ENCODE peak calls at places on chromosomes 5 and 9, in nine cellular contexts. X is left ventricle myocardium inferior, D is transverse colon, G is uterus, N is prostate gland, V is SK-N-SH, W is cardiac muscle cell, Z is colonic mucosa, B is osteoblast. T is an unnamed sample. For H3K27me3, H3K36me3 and H3K4me1, the result is how much of the 10 kb centered on the place peaks cover.

GRCh38 chr5:92758552-92758951 is 822.5 kb downstream of the NR2F1-AS1 start:
- DNase-seq in B (peak), W (no peak), X (no peak), V (no peak), D (no peak), Z (no peak), N (no peak), G (no peak), T (no peak)

GRCh38 chr5:125461641-125462072 is 715.2 kb upstream of the ZNF608 start:
- DNase-seq in V (no peak), B (no peak), W (no peak), Z (no peak), X (no peak), G (no peak), N (no peak), D (no peak), T (no peak)

GRCh38 chr5:55141945-55142690 is 17.9 kb upstream of the GPX8 start:
- DNase-seq in B (no peak), D (no peak), G (no peak), X (no peak), N (no peak), Z (no peak), W (no peak), V (no peak), T (no peak)

GRCh38 chr5:63564789-63565188 is 397.5 kb downstream of the HTR1A start:
- DNase-seq in W (no peak), N (no peak), Z (no peak), G (no peak), V (no peak), X (no peak), D (no peak), B (no peak), T (no peak)

GRCh38 chr9:35237303-35237702 is 75.5 kb downstream of the UNC13B start:
- DNase-seq in N (no peak), D (peak), Z (peak), G (no peak), X (no peak), W (peak), B (no peak), V (no peak), T (no peak)

GRCh38 chr5:75558221-75558620 is 46.5 kb downstream of the POLK start:
- DNase-seq in Z (no peak), B (peak), V (no peak), N (no peak), X (no peak), W (no peak), G (no peak), D (no peak), T (no peak)

GRCh38 chr5:102916114-102916513 is 161.0 kb downstream of the PAM start:
- DNase-seq in X (no peak), B (no peak), W (no peak), D (no peak), G (no peak), V (no peak), N (no peak), Z (no peak), T (no peak)

GRCh38 chr9:116149844-116150243 is 3.7 kb upstream of the PAPPA start:
- DNase-seq in W (peak), Z (peak), X (no peak), N (no peak), D (peak), B (peak), G (no peak), V (peak), T (no peak)

GRCh38 chr5:79750611-79751510 is 61.2 kb downstream of the CMYA5 start:
- DNase-seq in W (no peak), D (no peak), N (no peak), X (no peak), G (no peak), V (no peak), Z (no peak), B (no peak), T (no peak)

GRCh38 chr9:23117621-23118020 is 671.0 kb downstream of the DMRTA1 start:
- DNase-seq in W (peak), V (no peak), X (no peak), D (no peak), Z (no peak), B (no peak), G (no peak), N (no peak), T (no peak)

GRCh38 chr5:56735845-56736641 is 79.3 kb upstream of the MAP3K1 start:
- DNase-seq in X (no peak), V (no peak), Z (no peak), N (no peak), B (no peak), W (peak), G (no peak), D (no peak), T (peak)

GRCh38 chr9:127927457-127928231 is 2.9 kb downstream of the PIP5KL1 start:
- DNase-seq in G (no peak), V (no peak), W (peak), N (peak), D (peak), Z (peak), B (no peak), X (no peak), T (peak)

GRCh38 chr5:15483348-15484090 is 16.5 kb upstream of the FBXL7 start:
- DNase-seq in N (peak), X (no peak), Z (no peak), G (no peak), V (peak), W (peak), B (no peak), D (no peak), T (no peak)

GRCh38 chr9:134366223-134367031 is 40.2 kb downstream of the RXRA start:
- DNase-seq in W (no peak), V (peak), Z (peak), G (peak), X (peak), N (peak), D (peak), B (peak), T (no peak)

GRCh38 chr5:1187234-1187949 is 14.0 kb upstream of the SLC6A19 start:
- DNase-seq in V (no peak), N (no peak), W (no peak), X (peak), Z (no peak), B (no peak), G (no peak), D (no peak), T (no peak)

GRCh38 chr5:38046093-38046492 is 206.3 kb upstream of the GDNF start:
- DNase-seq in D (no peak), B (no peak), G (no peak), Z (no peak), W (no peak), V (no peak), X (no peak), N (no peak), T (no peak)

GRCh38 chr9:26369096-26369495 is 523.5 kb downstream of the CAAP1 start:
- DNase-seq in G (no peak), D (no peak), W (no peak), V (no peak), B (no peak), X (no peak), N (no peak), Z (no peak), T (no peak)

GRCh38 chr5:180201051-180201987 is 7.7 kb downstream of the RASGEF1C start:
- DNase-seq in W (peak), D (no peak), X (no peak), B (no peak), V (peak), G (no peak), Z (no peak), N (no peak), T (no peak)

GRCh38 chr5:87210076-87210475 is 57.6 kb upstream of the RASA1 start:
- DNase-seq in X (no peak), V (no peak), N (no peak), G (no peak), D (no peak), W (no peak), Z (no peak), B (peak), T (no peak)

GRCh38 chr5:140965905-140966292 is 377 bp upstream of the PCDHAC2 start:
- DNase-seq in N (no peak), B (no peak), G (peak), W (no peak), V (no peak), X (no peak), D (no peak), Z (no peak), T (no peak)

GRCh38 chr5:65742565-65743231 is 20.7 kb downstream of the NLN start:
- DNase-seq in X (no peak), Z (no peak), W (peak), G (no peak), V (peak), N (no peak), D (no peak), B (peak), T (no peak)

GRCh38 chr5:33816791-33817190 is 75.0 kb downstream of the ADAMTS12 start:
- DNase-seq in N (no peak), W (no peak), X (no peak), D (no peak), G (no peak), B (no peak), Z (no peak), V (no peak), T (no peak)

GRCh38 chr5:16819522-16820167 is 116.4 kb downstream of the MYO10 start:
- DNase-seq in X (no peak), W (no peak), N (no peak), B (peak), G (no peak), D (no peak), V (no peak), Z (no peak), T (no peak)

GRCh38 chr5:162593881-162594280 is 526.3 kb downstream of the GABRG2 start:
- DNase-seq in B (no peak), W (no peak), V (peak), G (no peak), D (no peak), X (no peak), N (no peak), Z (no peak), T (no peak)

GRCh38 chr9:134618163-134618822 is 23.3 kb upstream of the COL5A1 start:
- DNase-seq in Z (no peak), G (peak), V (no peak), N (no peak), B (peak), D (no peak), X (no peak), W (no peak), T (no peak)

GRCh38 chr5:68405026-68405684 is 189.6 kb downstream of the PIK3R1 start:
- DNase-seq in N (no peak), Z (peak), G (no peak), B (no peak), W (no peak), X (no peak), V (no peak), D (no peak), T (no peak)

DNA sequence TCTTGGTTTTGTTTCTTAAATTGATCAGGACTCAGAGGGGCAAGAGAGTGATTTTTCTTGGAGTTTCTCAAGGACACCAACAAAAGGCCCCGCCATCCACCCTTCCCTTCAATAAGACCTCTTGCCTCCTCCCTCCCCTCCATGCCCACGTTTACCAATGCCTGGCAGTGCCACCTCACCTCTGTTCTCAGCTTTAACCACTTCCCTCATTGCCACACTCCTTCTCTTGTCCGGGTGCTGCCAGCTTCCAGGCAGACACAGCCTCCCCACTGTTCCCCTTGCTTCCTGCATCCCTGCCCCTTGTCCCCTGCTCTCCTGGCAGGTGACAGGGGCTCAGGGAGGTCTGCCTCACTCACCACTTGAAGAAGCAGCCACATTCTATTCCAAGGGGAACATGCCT is 90.8 kb downstream of the LHX2 start:
- DNase-seq in W (no peak), G (no peak), N (no peak), X (no peak), B (no peak), D (no peak), V (no peak), Z (no peak), T (no peak)
- H3K27me3 ChIP-seq in W (under half), G (under half), N (under half), X (half or more), B (under half), D (under half), V (under half), Z (under half), T (under half)

GRCh38 chr5:177455661-177456590 is 9.3 kb downstream of the PRR7 start:
- DNase-seq in W (peak), G (peak), B (peak), N (peak), X (peak), D (peak), V (peak), Z (peak), T (peak)
- H3K36me3 ChIP-seq in W (under half), G (under half), B (under half), N (under half), X (under half), D (under half), V (under half), Z (under half), T (under half)

DNA sequence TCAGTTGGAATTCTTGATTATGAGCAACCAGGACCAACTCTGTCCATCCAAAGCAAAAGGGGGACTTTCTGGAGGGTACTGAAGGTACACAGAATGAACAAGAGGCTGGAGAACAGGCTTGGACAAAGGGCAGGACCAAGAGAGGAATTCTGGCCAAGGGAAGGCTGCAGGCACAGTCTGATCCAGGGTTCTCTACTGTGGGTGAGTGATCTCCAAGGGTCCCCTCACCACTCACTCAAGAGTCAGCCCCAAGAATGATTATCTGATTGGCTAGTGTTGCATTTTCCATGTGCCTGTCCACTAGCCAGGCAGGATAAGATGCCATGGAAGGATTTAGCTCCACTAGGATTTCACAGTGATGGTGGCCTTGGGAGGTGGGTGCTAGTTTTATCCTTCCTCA is 11.6 kb upstream of the PHF19 start:
- DNase-seq in X (no peak), D (no peak), G (no peak), N (no peak), W (no peak), B (no peak), Z (no peak), V (no peak), T (no peak)
- H3K4me1 ChIP-seq in X (under half), D (under half), G (under half), N (under half), W (under half), B (under half), Z (under half), V (under half), T (under half)

DNA sequence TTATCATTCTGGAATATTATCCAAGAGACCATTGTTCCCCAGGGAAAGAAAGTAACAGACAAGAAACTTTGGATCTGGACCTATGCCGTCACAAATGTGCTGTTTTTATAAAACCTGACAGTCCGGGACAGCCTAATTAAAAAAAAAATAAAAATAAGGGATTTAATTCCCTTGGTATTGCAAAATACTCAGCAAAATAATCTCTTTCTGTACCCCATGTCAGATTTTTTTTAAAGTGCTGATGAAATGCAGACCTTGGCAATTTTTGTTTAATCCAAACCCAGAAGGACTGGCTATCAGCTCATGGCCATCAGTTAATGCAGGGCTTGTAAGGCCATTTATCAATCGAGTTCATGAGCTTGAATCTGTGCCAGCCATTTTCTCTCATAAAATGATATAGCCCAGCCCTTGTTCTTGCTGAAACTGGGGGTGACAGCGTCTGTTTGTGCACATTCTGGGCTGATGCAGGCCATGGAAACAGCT is 162.7 kb upstream of the S1PR3 start:
- DNase-seq in G (peak), V (peak), N (no peak), D (no peak), X (no peak), W (no peak), B (no peak), Z (no peak), T (no peak)
- H3K27me3 ChIP-seq in G (under half), V (under half), N (under half), D (under half), X (under half), W (under half), B (under half), Z (under half), T (under half)

DNA sequence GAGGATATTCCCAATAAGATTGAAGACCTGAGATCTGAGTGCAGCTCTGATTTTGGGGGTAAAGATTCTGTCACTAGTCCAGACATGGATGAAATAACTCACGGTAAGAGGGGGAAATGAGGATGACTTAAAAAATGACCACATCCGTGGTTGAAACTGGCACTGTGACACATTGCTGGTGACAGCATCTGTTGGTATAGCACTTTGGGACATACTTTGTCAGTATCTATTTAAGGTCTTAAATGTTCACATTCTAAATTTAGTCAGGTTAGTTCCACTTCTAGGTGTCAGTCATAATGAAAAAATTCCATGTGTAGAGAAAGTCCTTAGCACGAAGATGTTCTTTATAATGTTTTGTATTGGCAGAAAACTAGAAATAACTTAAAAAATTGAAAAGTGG is 70.9 kb downstream of the GAPVD1 start:
- DNase-seq in X (no peak), W (peak), V (no peak), Z (no peak), G (no peak), D (no peak), N (no peak), B (no peak), T (peak)
- H3K36me3 ChIP-seq in X (half or more), W (under half), V (under half), Z (under half), G (under half), D (under half), N (under half), B (half or more), T (half or more)

DNA sequence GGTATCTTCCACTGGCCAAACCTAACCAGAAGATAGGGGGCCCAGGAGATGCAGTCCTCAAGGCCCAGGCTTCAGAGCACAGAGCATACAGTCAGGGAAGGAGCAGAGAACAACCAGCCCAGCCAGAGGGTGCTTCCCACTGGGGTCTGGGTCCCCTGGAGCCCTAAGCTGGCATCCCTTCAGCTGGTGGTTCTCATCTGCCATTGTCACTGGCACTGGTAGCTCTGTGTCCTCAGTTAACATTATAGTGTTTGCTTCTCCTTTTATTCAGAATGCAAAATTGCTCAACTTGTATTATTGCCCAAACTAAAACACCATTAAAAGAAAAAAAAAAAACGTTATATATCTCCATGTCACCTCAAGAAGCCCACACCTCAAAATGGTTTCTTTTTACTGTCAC is 219.2 kb downstream of the ENC1 start:
- DNase-seq in V (no peak), N (no peak), W (no peak), D (no peak), B (no peak), Z (no peak), X (no peak), G (no peak), T (no peak)
- H3K4me1 ChIP-seq in V (under half), N (under half), W (under half), D (under half), B (under half), Z (under half), X (under half), G (under half), T (under half)

GRCh38 chr5:39238366-39239105 is 19.2 kb upstream of the FYB1 start:
- DNase-seq in B (no peak), V (no peak), W (no peak), X (no peak), D (no peak), N (no peak), G (no peak), Z (no peak), T (no peak)
- H3K27me3 ChIP-seq in B (under half), V (under half), W (under half), X (under half), D (under half), N (under half), G (under half), Z (under half), T (under half)

GRCh38 chr5:159184236-159184635 is 25.1 kb downstream of the RNF145 start:
- DNase-seq in G (no peak), N (no peak), B (no peak), D (no peak), V (no peak), X (no peak), W (no peak), Z (no peak), T (no peak)
- H3K36me3 ChIP-seq in G (under half), N (under half), B (under half), D (under half), V (under half), X (under half), W (under half), Z (under half), T (under half)

GRCh38 chr5:172694061-172694460 is 53.0 kb downstream of the NEURL1B start:
- DNase-seq in V (peak), G (no peak), Z (no peak), N (no peak), B (peak), W (no peak), X (no peak), D (no peak), T (no peak)

GRCh38 chr5:172690258-172691075 is 49.4 kb downstream of the NEURL1B start:
- DNase-seq in D (no peak), V (peak), Z (no peak), B (peak), N (no peak), G (no peak), W (no peak), X (no peak), T (peak)

GRCh38 chr5:172692981-172693380 is 51.9 kb downstream of the NEURL1B start:
- DNase-seq in B (peak), N (no peak), X (no peak), G (no peak), D (no peak), Z (no peak), V (peak), W (peak), T (no peak)

GRCh38 chr5:172691886-172692285 is 50.8 kb downstream of the NEURL1B start:
- DNase-seq in D (no peak), N (no peak), B (peak), W (no peak), V (no peak), X (no peak), G (no peak), Z (no peak), T (no peak)

DNA sequence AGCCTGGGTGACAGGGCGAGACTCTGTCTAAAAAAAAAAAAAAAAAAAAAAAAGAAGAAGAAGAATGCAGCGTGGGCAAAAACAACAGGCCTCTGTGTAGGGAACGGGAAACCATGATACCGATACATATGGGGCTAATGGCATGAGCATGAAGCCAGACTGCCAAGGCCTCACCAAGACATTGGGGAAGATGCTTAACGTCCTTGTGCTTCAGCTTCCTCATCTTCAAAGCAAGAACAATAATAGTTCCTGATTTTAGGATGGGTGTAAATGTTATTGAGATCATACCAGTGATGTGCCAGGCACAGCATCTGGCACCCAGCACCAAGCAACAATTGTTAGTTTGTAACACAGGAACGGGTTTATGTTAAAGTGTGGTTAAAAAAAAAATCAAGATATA is 51.4 kb downstream of the NEURL1B start:
- DNase-seq in Z (no peak), D (no peak), B (peak), V (no peak), N (no peak), G (no peak), X (no peak), W (no peak), T (no peak)
- H3K4me1 ChIP-seq in Z (under half), D (under half), B (under half), V (under half), N (under half), G (under half), X (half or more), W (under half), T (under half)

T was measured in CD4-positive, CD25-positive, alpha-beta regulatory T cell.